ENCODE peak calls at places on chromosomes 4 and X, in seven cellular contexts. K is upper lobe of left lung, G is transverse colon, S is fibroblast of the aortic adventitia, D is left lung, Y is HepG2, J is foreskin fibroblast. B is an unnamed sample.

GRCh38 chrX:12903646-12904045 is 2.8 kb upstream of the TLR8 start:
- DNase-seq in K (no peak), G (no peak), S (no peak), D (no peak), Y (no peak), J (peak), B (peak)

GRCh38 chr4:122845760-122846159 is 19.1 kb downstream of the FGF2 start:
- DNase-seq in K (no peak), G (no peak), S (no peak), D (no peak), Y (no peak), J (no peak), B (peak)

GRCh38 chr4:169254546-169254983 is 16.2 kb downstream of the SH3RF1 start:
- DNase-seq in K (no peak), G (no peak), S (peak), D (no peak), Y (peak), J (peak), B (peak)

GRCh38 chrX:35890699-35891098 is 28.8 kb upstream of the CFAP47 start:
- DNase-seq in K (no peak), G (peak), S (no peak), D (no peak), Y (peak), J (no peak), B (peak)

GRCh38 chrX:22135994-22136684 is 104.0 kb downstream of the PHEX start:
- DNase-seq in K (no peak), G (no peak), S (peak), D (no peak), Y (peak), J (peak), B (peak)

GRCh38 chrX:68332156-68332823 is 101.0 kb downstream of the OPHN1 start:
- DNase-seq in K (no peak), G (no peak), S (peak), D (no peak), Y (no peak), J (no peak), B (no peak)

GRCh38 chr4:109040441-109040840 is 262.0 kb downstream of the COL25A1 start:
- DNase-seq in K (no peak), G (no peak), S (no peak), D (no peak), Y (no peak), J (peak), B (no peak)

GRCh38 chrX:95076449-95076848 is 1402.4 kb downstream of the FAM133A start:
- DNase-seq in K (no peak), G (no peak), S (peak), D (no peak), Y (peak), J (peak), B (peak)

GRCh38 chrX:53093177-53093655 is 726 bp upstream of the KANTR start:
- DNase-seq in K (peak), G (peak), S (peak), D (peak), Y (peak), J (peak), B (peak)

GRCh38 chrX:8721536-8721935 is 10.4 kb downstream of the ANOS1 start:
- DNase-seq in K (no peak), G (no peak), S (no peak), D (no peak), Y (no peak), J (no peak), B (no peak)

GRCh38 chr4:156971168-156971601 is 414 bp downstream of the PDGFC start:
- DNase-seq in K (no peak), G (peak), S (no peak), D (no peak), Y (no peak), J (no peak), B (no peak)

GRCh38 chrX:151393514-151393913 is 3.5 kb upstream of the VMA21 start:
- DNase-seq in K (no peak), G (no peak), S (no peak), D (no peak), Y (no peak), J (no peak), B (peak)

GRCh38 chrX:73922856-73923429 is 359.9 kb downstream of the CHIC1 start:
- DNase-seq in K (no peak), G (no peak), S (peak), D (no peak), Y (no peak), J (peak), B (no peak)

GRCh38 chrX:118694628-118695027 is 32.8 kb upstream of the IL13RA1 start:
- DNase-seq in K (no peak), G (no peak), S (peak), D (no peak), Y (no peak), J (no peak), B (peak)

GRCh38 chrX:119870626-119871131 is 854 bp downstream of the RNF113A start:
- DNase-seq in K (no peak), G (peak), S (no peak), D (no peak), Y (peak), J (peak), B (no peak)

GRCh38 chr4:52983563-52984303 is 121.6 kb downstream of the RASL11B start:
- DNase-seq in K (no peak), G (no peak), S (peak), D (no peak), Y (peak), J (peak), B (peak)

GRCh38 chr4:142238589-142238988 is 602.2 kb downstream of the IL15 start:
- DNase-seq in K (no peak), G (no peak), S (peak), D (no peak), Y (no peak), J (peak), B (peak)

GRCh38 chrX:48683411-48683982 is at the start of gene WAS:
- DNase-seq in K (no peak), G (peak), S (no peak), D (no peak), Y (no peak), J (no peak), B (no peak)

GRCh38 chrX:150848914-150849365 is 49.5 kb downstream of the CD99L2 start:
- DNase-seq in K (no peak), G (peak), S (no peak), D (peak), Y (peak), J (no peak), B (peak)

GRCh38 chrX:111133389-111133788 is 37.4 kb downstream of the PAK3 start:
- DNase-seq in K (no peak), G (no peak), S (no peak), D (no peak), Y (no peak), J (no peak), B (no peak)

GRCh38 chr4:84952004-84952403 is 14.5 kb downstream of the WDFY3 start:
- DNase-seq in K (no peak), G (no peak), S (peak), D (no peak), Y (peak), J (peak), B (peak)

GRCh38 chrX:42102586-42103282 is 179.4 kb upstream of the CASK start:
- DNase-seq in K (no peak), G (no peak), S (peak), D (no peak), Y (no peak), J (no peak), B (peak)

GRCh38 chrX:132766452-132766851 is 192.0 kb downstream of the HS6ST2 start:
- DNase-seq in K (no peak), G (no peak), S (no peak), D (no peak), Y (no peak), J (no peak), B (no peak)

GRCh38 chr4:113478032-113478431 is 283.5 kb downstream of the CAMK2D start:
- DNase-seq in K (no peak), G (no peak), S (no peak), D (no peak), Y (no peak), J (no peak), B (no peak)

GRCh38 chr4:15765306-15765705 is 12.8 kb upstream of the CD38 start:
- DNase-seq in K (no peak), G (no peak), S (no peak), D (no peak), Y (no peak), J (no peak), B (no peak)

GRCh38 chr4:61468091-61468720 is 268.1 kb downstream of the ADGRL3 start:
- DNase-seq in K (no peak), G (no peak), S (peak), D (no peak), Y (no peak), J (peak), B (peak)

GRCh38 chr4:82500106-82500738 is 61.6 kb downstream of the TMEM150C start:
- DNase-seq in K (no peak), G (no peak), S (peak), D (no peak), Y (no peak), J (peak), B (no peak)

GRCh38 chr4:118920247-118920646 is 31.6 kb downstream of the SYNPO2 start:
- DNase-seq in K (no peak), G (no peak), S (peak), D (no peak), Y (no peak), J (peak), B (peak)

GRCh38 chrX:126785539-126785938 is 34.0 kb upstream of the PRR32 start:
- DNase-seq in K (no peak), G (no peak), S (no peak), D (no peak), Y (no peak), J (no peak), B (no peak)

GRCh38 chr4:132557660-132558059 is 591.4 kb upstream of the PCDH10 start:
- DNase-seq in K (no peak), G (no peak), S (no peak), D (no peak), Y (no peak), J (no peak), B (peak)

GRCh38 chr4:173505924-173506779 is 23.9 kb downstream of the HAND2 start:
- DNase-seq in K (no peak), G (peak), S (peak), D (peak), Y (peak), J (peak), B (peak)

GRCh38 chr4:156085073-156085472 is 131.4 kb upstream of the CTSO start:
- DNase-seq in K (no peak), G (no peak), S (no peak), D (no peak), Y (no peak), J (no peak), B (no peak)

GRCh38 chr4:156830356-156830755 is 141.2 kb downstream of the PDGFC start:
- DNase-seq in K (no peak), G (no peak), S (peak), D (no peak), Y (peak), J (peak), B (peak)

GRCh38 chrX:3627579-3627978 is 85.9 kb downstream of the PRKX start:
- DNase-seq in K (no peak), G (no peak), S (no peak), D (no peak), Y (no peak), J (no peak), B (no peak)

GRCh38 chrX:3636803-3637202 is 76.6 kb downstream of the PRKX start:
- DNase-seq in K (no peak), G (no peak), S (no peak), D (no peak), Y (no peak), J (no peak), B (no peak)

GRCh38 chrX:3631196-3631595 is 82.3 kb downstream of the PRKX start:
- DNase-seq in K (no peak), G (no peak), S (no peak), D (no peak), Y (no peak), J (no peak), B (no peak)
- TF ChIP-seq CTCF in K (no peak), G (no peak), S (no peak), D (no peak), Y (no peak), J (no peak), B (no peak)

GRCh38 chr4:152719856-152720556 is 40.2 kb upstream of the TMEM154 start:
- DNase-seq in K (no peak), G (no peak), S (no peak), D (no peak), Y (no peak), J (no peak), B (peak)
- H3K4me3 ChIP-seq in K (peak), G (no peak), S (no peak), D (peak), Y (no peak), J (no peak), B (no peak)

GRCh38 chr4:174828845-174829701 is at the start of gene GLRA3:
- DNase-seq in K (peak), G (peak), S (peak), D (peak), Y (peak), J (peak), B (peak)

DNA sequence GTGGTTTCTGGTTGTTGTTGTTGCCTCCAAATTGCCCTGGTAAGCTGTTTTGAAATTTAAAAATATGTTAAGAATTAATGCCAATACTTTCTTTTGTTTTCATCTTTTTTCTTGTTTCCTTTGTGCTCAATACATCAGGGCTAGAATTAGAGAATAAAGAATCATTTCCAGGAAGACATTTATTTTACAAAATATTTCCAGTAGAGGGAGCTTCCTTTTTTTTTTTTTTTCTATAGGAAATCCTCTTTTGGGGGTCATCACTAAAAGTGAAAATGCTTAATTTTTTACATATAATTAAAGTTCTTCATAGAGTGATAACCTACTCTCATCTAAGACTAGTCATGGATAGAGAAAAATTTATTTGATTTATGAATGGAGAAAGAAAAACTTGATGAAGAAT is 2.4 kb downstream of the GLRA3 start:
- DNase-seq in K (no peak), G (no peak), S (no peak), D (no peak), Y (no peak), J (no peak), B (no peak)
- TF ChIP-seq CTCF in K (no peak), G (no peak), S (no peak), D (no peak), Y (no peak), J (no peak), B (peak)

GRCh38 chrX:103530540-103530939 is 11.3 kb upstream of the RAB40A start:
- DNase-seq in K (no peak), G (no peak), S (no peak), D (no peak), Y (no peak), J (peak), B (peak)

GRCh38 chrX:103535206-103535605 is 15.9 kb upstream of the RAB40A start:
- DNase-seq in K (no peak), G (no peak), S (no peak), D (no peak), Y (no peak), J (no peak), B (no peak)

GRCh38 chrX:103531002-103531401 is 11.7 kb upstream of the RAB40A start:
- DNase-seq in K (no peak), G (no peak), S (peak), D (no peak), Y (no peak), J (peak), B (peak)

GRCh38 chrX:103536071-103536470 is 16.8 kb upstream of the RAB40A start:
- DNase-seq in K (no peak), G (no peak), S (no peak), D (no peak), Y (no peak), J (peak), B (peak)

GRCh38 chrX:103533428-103534216 is 14.3 kb upstream of the RAB40A start:
- DNase-seq in K (no peak), G (peak), S (peak), D (no peak), Y (peak), J (peak), B (peak)
- H3K4me3 ChIP-seq in K (peak), G (no peak), S (peak), D (peak), Y (peak), J (peak), B (peak)

GRCh38 chr4:159016527-159017137 is 86.2 kb upstream of the RAPGEF2 start:
- DNase-seq in K (no peak), G (peak), S (no peak), D (no peak), Y (peak), J (no peak), B (peak)
- TF ChIP-seq CTCF in K (no peak), G (no peak), S (no peak), D (no peak), Y (peak), J (no peak), B (peak)

GRCh38 chr4:152556283-152556682 is 20.4 kb upstream of the FBXW7 start:
- DNase-seq in K (no peak), G (no peak), S (no peak), D (no peak), Y (no peak), J (no peak), B (no peak)
- H3K4me3 ChIP-seq in K (no peak), G (no peak), S (no peak), D (no peak), Y (peak), J (no peak), B (no peak)

DNA sequence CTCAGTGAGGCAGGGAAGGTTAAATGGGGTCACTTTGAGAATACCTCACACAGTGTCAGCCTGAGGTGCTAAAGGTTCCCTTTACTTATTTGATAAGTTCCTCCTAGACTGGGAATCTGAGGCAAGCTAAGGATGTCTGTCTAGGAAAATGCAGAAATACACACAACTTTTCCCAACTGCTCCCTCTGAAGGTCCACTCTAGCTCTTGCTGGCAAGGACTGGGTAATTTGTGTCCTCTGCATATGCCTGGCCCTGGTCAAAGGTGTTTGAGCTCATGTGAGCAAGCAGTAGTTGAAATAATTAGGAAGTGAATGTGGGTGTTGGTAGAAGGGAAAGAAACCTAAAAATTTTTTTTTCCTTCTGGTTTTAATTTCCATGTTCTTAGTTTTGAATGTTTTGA is 21.3 kb downstream of the TXLNG start:
- DNase-seq in K (no peak), G (no peak), S (peak), D (no peak), Y (no peak), J (peak), B (no peak)
- TF ChIP-seq CTCF in K (no peak), G (no peak), S (peak), D (no peak), Y (no peak), J (peak), B (peak)

GRCh38 chr4:163758032-163758431 is 263.5 kb downstream of the TMA16 start:
- DNase-seq in K (no peak), G (no peak), S (no peak), D (peak), Y (no peak), J (no peak), B (no peak)
- H3K4me3 ChIP-seq in K (no peak), G (no peak), S (no peak), D (no peak), Y (no peak), J (no peak), B (no peak)

GRCh38 chr4:186021461-186022167 is 47.3 kb upstream of the TLR3 start:
- DNase-seq in K (no peak), G (no peak), S (peak), D (no peak), Y (peak), J (peak), B (peak)
- TF ChIP-seq CTCF in K (peak), G (peak), S (peak), D (peak), Y (peak), J (peak), B (peak)